ENCODE peak calls at places on chromosomes 4 and X, in eight cellular contexts. L is breast epithelium, E is ovary, C is prostate gland, P is transverse colon, O is stomach, R is body of pancreas, S is sigmoid colon. G is an unnamed sample.
A peak's percentile ranks its signal among the peaks of the same experiment; 100 is the strongest.

GRCh38 chr4:184649026-184649970 is at the start of the genes CASP3 and PRIMPOL:
- DNase-seq in L (peak; percentile 87), E (peak; percentile 96), C (peak; percentile 96), P (peak; percentile 98), O (peak; percentile 98), R (peak; percentile 96), S (peak; percentile 98), G (peak; percentile 98)

GRCh38 chrX:131588995-131589394 is 45.1 kb downstream of the OR13H1 start:
- DNase-seq in L (no peak), E (no peak), C (no peak), P (no peak), O (no peak), R (peak; percentile 43), S (no peak), G (no peak)

GRCh38 chr4:168451744-168452394 is 28.4 kb downstream of the DDX60L start:
- DNase-seq in L (no peak), E (no peak), C (no peak), P (no peak), O (no peak), R (no peak), S (no peak), G (no peak)

GRCh38 chrX:71482228-71482958 is 50.5 kb upstream of the OGT start:
- DNase-seq in L (no peak), E (no peak), C (no peak), P (no peak), O (no peak), R (no peak), S (no peak), G (no peak)

GRCh38 chr4:98290511-98290910 is 29.3 kb downstream of the RAP1GDS1 start:
- DNase-seq in L (no peak), E (no peak), C (no peak), P (no peak), O (no peak), R (no peak), S (no peak), G (no peak)

GRCh38 chr4:51909236-51909703 is 66.3 kb downstream of the DCUN1D4 start:
- DNase-seq in L (no peak), E (no peak), C (no peak), P (peak; percentile 85), O (peak; percentile 74), R (peak; percentile 86), S (no peak), G (peak; percentile 92)

GRCh38 chrX:1492421-1493012 is 39.8 kb upstream of the ASMTL start:
- DNase-seq in L (no peak), E (no peak), C (no peak), P (no peak), O (no peak), R (no peak), S (peak; percentile 39), G (no peak)

GRCh38 chrX:115582035-115582870 is 21.3 kb downstream of the PLS3 start:
- DNase-seq in L (no peak), E (no peak), C (no peak), P (no peak), O (no peak), R (no peak), S (no peak), G (no peak)

GRCh38 chrX:115940888-115941332 is 229.6 kb upstream of the AGTR2 start:
- DNase-seq in L (peak; percentile 74), E (peak; percentile 78), C (no peak), P (peak; percentile 85), O (peak; percentile 88), R (peak; percentile 92), S (peak; percentile 92), G (peak; percentile 43)

GRCh38 chrX:34778961-34779360 is 121.9 kb upstream of the TMEM47 start:
- DNase-seq in L (no peak), E (no peak), C (no peak), P (no peak), O (no peak), R (no peak), S (no peak), G (no peak)

GRCh38 chr4:139458999-139459398 is 5.1 kb downstream of the RAB33B start:
- DNase-seq in L (no peak), E (no peak), C (no peak), P (no peak), O (no peak), R (peak; percentile 27), S (no peak), G (no peak)

GRCh38 chrX:9940397-9940796 is 26.8 kb upstream of the CLDN34 start:
- DNase-seq in L (no peak), E (no peak), C (no peak), P (no peak), O (no peak), R (no peak), S (no peak), G (no peak)

GRCh38 chr4:146981651-146982050 is 36.0 kb upstream of the TTC29 start:
- DNase-seq in L (no peak), E (no peak), C (no peak), P (no peak), O (no peak), R (no peak), S (no peak), G (no peak)

GRCh38 chrX:55057691-55058249 is 17.1 kb upstream of the PAGE2B start:
- DNase-seq in L (no peak), E (no peak), C (no peak), P (no peak), O (no peak), R (peak; percentile 37), S (no peak), G (peak; percentile 31)

GRCh38 chr4:47468686-47469365 is 5.3 kb upstream of the COMMD8 start:
- DNase-seq in L (no peak), E (no peak), C (no peak), P (no peak), O (no peak), R (no peak), S (no peak), G (no peak)

GRCh38 chr4:181760560-181760959 is 482.6 kb upstream of the TENM3 start:
- DNase-seq in L (no peak), E (no peak), C (no peak), P (no peak), O (no peak), R (no peak), S (no peak), G (no peak)

GRCh38 chrX:154486052-154486395 is 391 bp downstream of the UBL4A start:
- DNase-seq in L (no peak), E (peak; percentile 73), C (no peak), P (peak; percentile 43), O (peak; percentile 45), R (peak; percentile 68), S (peak; percentile 74), G (peak; percentile 61)

GRCh38 chr4:94534401-94535312 is 82.9 kb downstream of the PDLIM5 start:
- DNase-seq in L (no peak), E (no peak), C (no peak), P (no peak), O (no peak), R (no peak), S (no peak), G (no peak)

GRCh38 chr4:118322831-118323502 is 29.8 kb downstream of the PRSS12 start:
- DNase-seq in L (no peak), E (no peak), C (no peak), P (no peak), O (no peak), R (no peak), S (no peak), G (no peak)
- H3K36me3 ChIP-seq in L (no peaks in the 10 kb centered on the region), E (no peaks in the 10 kb centered on the region), C (no peaks in the 10 kb centered on the region), P (no peaks in the 10 kb centered on the region), O (no peaks in the 10 kb centered on the region), R (no peaks in the 10 kb centered on the region), S (no peaks in the 10 kb centered on the region), G (no peaks in the 10 kb centered on the region)

GRCh38 chrX:65671286-65671685 is 3.8 kb downstream of the MSN start:
- DNase-seq in L (no peak), E (no peak), C (no peak), P (no peak), O (no peak), R (no peak), S (no peak), G (no peak)

GRCh38 chrX:65667157-65667502 is 324 bp upstream of the MSN start:
- DNase-seq in L (no peak), E (no peak), C (no peak), P (no peak), O (no peak), R (no peak), S (no peak), G (no peak)

GRCh38 chrX:65671966-65672365 is 4.5 kb downstream of the MSN start:
- DNase-seq in L (no peak), E (no peak), C (no peak), P (no peak), O (no peak), R (no peak), S (no peak), G (no peak)

GRCh38 chrX:65668362-65669310 is 1.2 kb downstream of the MSN start:
- DNase-seq in L (peak; percentile 65), E (peak; percentile 71), C (peak; percentile 24), P (peak; percentile 61), O (peak; percentile 30), R (peak; percentile 55), S (peak; percentile 90), G (peak; percentile 77)

DNA sequence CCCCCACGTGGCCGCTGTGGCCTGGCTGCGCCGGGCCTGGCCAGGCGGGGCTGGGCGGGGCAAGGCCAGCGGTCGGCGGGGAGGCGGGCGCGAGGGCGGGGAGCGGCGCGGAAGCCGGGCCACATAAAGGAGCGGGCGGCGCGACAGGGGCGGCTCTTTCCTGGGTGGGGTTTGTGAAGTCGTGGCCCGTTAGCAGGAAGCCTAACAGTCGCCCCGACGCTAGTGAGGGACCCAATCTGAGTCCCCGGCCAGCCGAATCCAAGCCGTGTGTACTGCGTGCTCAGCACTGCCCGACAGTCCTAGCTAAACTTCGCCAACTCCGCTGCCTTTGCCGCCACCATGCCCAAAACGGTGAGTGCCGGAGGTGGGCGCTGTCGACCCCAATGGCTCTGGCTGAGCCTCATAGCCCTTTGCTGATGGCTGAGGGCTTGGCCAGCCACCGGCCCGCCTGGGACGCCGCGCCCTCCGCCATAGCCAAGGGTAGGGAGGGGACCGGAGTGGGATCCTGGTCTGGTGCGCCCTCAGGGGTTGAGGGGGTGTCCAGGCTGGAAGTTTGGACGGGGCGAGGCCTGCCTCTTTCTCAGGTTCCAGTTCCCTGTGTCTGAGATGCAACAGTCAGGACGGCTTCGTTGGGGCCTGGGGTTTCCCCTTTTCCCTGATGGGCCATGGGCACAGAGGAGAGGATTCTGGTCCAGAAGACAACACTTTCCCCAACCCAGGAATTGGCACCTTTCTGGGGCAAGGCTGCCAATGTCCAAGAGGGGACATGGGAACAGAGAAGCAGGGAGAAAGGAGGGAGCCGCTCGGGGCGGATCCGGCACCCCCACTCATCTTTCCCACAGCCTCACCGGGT is at the start of gene MSN:
- DNase-seq in L (peak; percentile 57), E (peak; percentile 70), C (peak; percentile 39), P (peak; percentile 76), O (peak; percentile 71), R (peak; percentile 64), S (peak; percentile 88), G (peak; percentile 77)
- TF ChIP-seq POLR2A in L (peak; percentile 26), E (peak; percentile 32), C (peak; percentile 57), P (peak; percentile 57), O (no peak), R (peak; percentile 60), S (peak; percentile 44), G (peak; percentile 41)

GRCh38 chr4:1922826-1923225 is 51.6 kb downstream of the NSD2 start:
- DNase-seq in L (no peak), E (no peak), C (no peak), P (no peak), O (no peak), R (no peak), S (no peak), G (no peak)
- H3K36me3 ChIP-seq in L (no peaks in the 10 kb centered on the region), E (no peaks in the 10 kb centered on the region), C (no peaks in the 10 kb centered on the region), P (peaks cover 15% of the 10 kb centered on the region), O (peaks cover 13% of the 10 kb centered on the region), R (no peaks in the 10 kb centered on the region), S (peaks cover 7% of the 10 kb centered on the region), G (no peaks in the 10 kb centered on the region)

GRCh38 chr4:70688795-70689231 is 481 bp downstream of the UTP3 start:
- DNase-seq in L (no peak), E (no peak), C (no peak), P (peak; percentile 11), O (no peak), R (no peak), S (no peak), G (no peak)

GRCh38 chr4:70687821-70688794 is at the start of gene UTP3:
- DNase-seq in L (peak; percentile 92), E (peak; percentile 96), C (peak; percentile 95), P (peak; percentile 96), O (peak; percentile 95), R (peak; percentile 95), S (peak; percentile 98), G (peak; percentile 97)
- TF ChIP-seq POLR2A in L (no peak), E (peak; percentile 74), C (peak; percentile 51), P (peak; percentile 72), O (no peak), R (peak; percentile 89), S (peak; percentile 44), G (peak; percentile 47)

G was measured in Peyer's patch.